ENCODE peak calls at places on chromosomes 6 and 20, in ten cellular contexts. G, J, O, Y, I, K, W, R, B and A are unnamed samples.

GRCh38 chr20:4170621-4171537 is 155.5 kb upstream of the RNF24 start:
- DNase-seq in G (no peak), J (no peak), O (no peak), Y (no peak), I (peak), K (no peak), W (peak), R (peak), B (no peak), A (no peak)

GRCh38 chr6:45436544-45437440 is 59.1 kb upstream of the SUPT3H start:
- DNase-seq in G (peak), J (peak), O (no peak), Y (peak), I (no peak), K (peak), W (no peak), R (no peak), B (no peak), A (no peak)

GRCh38 chr6:53154794-53155193 is 6.2 kb upstream of the GCM1 start:
- DNase-seq in G (peak), J (no peak), O (no peak), Y (no peak), I (no peak), K (no peak), W (no peak), R (no peak), B (no peak), A (no peak)

GRCh38 chr6:8536122-8536521 is 100.8 kb upstream of the SLC35B3 start:
- DNase-seq in G (no peak), J (peak), O (no peak), Y (no peak), I (no peak), K (no peak), W (no peak), R (no peak), B (no peak), A (no peak)

GRCh38 chr6:22222469-22222868 is 74.4 kb downstream of the PRL start:
- DNase-seq in G (no peak), J (no peak), O (no peak), Y (no peak), I (no peak), K (no peak), W (peak), R (no peak), B (no peak), A (no peak)

GRCh38 chr20:49485563-49485962 is 3.1 kb upstream of the KCNB1 start:
- DNase-seq in G (no peak), J (no peak), O (no peak), Y (no peak), I (no peak), K (no peak), W (no peak), R (no peak), B (no peak), A (no peak)

GRCh38 chr20:8388146-8388545 is 256.1 kb downstream of the PLCB1 start:
- DNase-seq in G (peak), J (no peak), O (no peak), Y (no peak), I (no peak), K (no peak), W (no peak), R (peak), B (no peak), A (no peak)

GRCh38 chr20:41643504-41643938 is 25.3 kb upstream of the CHD6 start:
- DNase-seq in G (peak), J (peak), O (no peak), Y (peak), I (no peak), K (no peak), W (no peak), R (no peak), B (peak), A (peak)

GRCh38 chr6:135920689-135921088 is 69.2 kb downstream of the PDE7B start:
- DNase-seq in G (peak), J (no peak), O (no peak), Y (no peak), I (no peak), K (no peak), W (no peak), R (no peak), B (no peak), A (no peak)

GRCh38 chr6:24864345-24864744 is 65.6 kb upstream of the ARMH2 start:
- DNase-seq in G (peak), J (no peak), O (no peak), Y (no peak), I (no peak), K (no peak), W (no peak), R (no peak), B (no peak), A (no peak)

GRCh38 chr6:90175627-90176538 is 120.8 kb downstream of the BACH2 start:
- DNase-seq in G (no peak), J (peak), O (no peak), Y (no peak), I (no peak), K (peak), W (no peak), R (no peak), B (no peak), A (no peak)

GRCh38 chr6:47357827-47358226 is 48.1 kb upstream of the TNFRSF21 start:
- DNase-seq in G (no peak), J (no peak), O (no peak), Y (no peak), I (no peak), K (no peak), W (no peak), R (no peak), B (no peak), A (no peak)

GRCh38 chr6:105359419-105360366 is 43.2 kb downstream of the PREP start:
- DNase-seq in G (peak), J (peak), O (no peak), Y (peak), I (no peak), K (no peak), W (no peak), R (no peak), B (no peak), A (no peak)

GRCh38 chr6:26554669-26555504 is 16.7 kb downstream of the HMGN4 start:
- DNase-seq in G (peak), J (peak), O (peak), Y (no peak), I (peak), K (peak), W (no peak), R (peak), B (no peak), A (peak)